ENCODE peak calls at places on chromosomes 6 and 20, in four cellular contexts. U, G, Z and C are unnamed samples.

GRCh38 chr20:64044484-64045247 is 4.8 kb downstream of the SOX18 start:
- DNase-seq in Z (no peak), G (no peak), U (no peak), C (no peak)

GRCh38 chr6:46689657-46690056 is 2.0 kb downstream of the TDRD6 start:
- DNase-seq in U (no peak), G (no peak), Z (no peak), C (no peak)

GRCh38 chr6:138517635-138518034 is 18.3 kb upstream of the NHSL1 start:
- DNase-seq in Z (peak), U (peak), G (peak), C (peak)

GRCh38 chr20:2399390-2399789 is 18.7 kb downstream of the TGM6 start:
- DNase-seq in U (no peak), G (no peak), Z (no peak), C (no peak)

GRCh38 chr6:159301277-159301676 is 132.1 kb downstream of the FNDC1 start:
- DNase-seq in G (no peak), U (no peak), Z (no peak), C (no peak)

GRCh38 chr6:30768634-30769087 is 24.3 kb upstream of the IER3 start:
- DNase-seq in Z (no peak), G (no peak), U (no peak), C (no peak)

GRCh38 chr6:158006821-158007570 is 25.3 kb downstream of the SYNJ2 start:
- DNase-seq in G (no peak), U (no peak), Z (no peak), C (no peak)

GRCh38 chr6:18260448-18261106 is 3.8 kb downstream of the DEK start:
- DNase-seq in U (no peak), G (peak), Z (no peak), C (no peak)

GRCh38 chr6:56154076-56154475 is 93.3 kb downstream of the COL21A1 start:
- DNase-seq in Z (no peak), G (no peak), U (no peak), C (no peak)

GRCh38 chr20:51095755-51096509 is 73.0 kb upstream of the KCNG1 start:
- DNase-seq in U (no peak), Z (no peak), G (no peak), C (no peak)